ENCODE peak calls at places on chromosome 15, in eight cellular contexts. R is GM23248, G is mammary epithelial cell, K is GM12878, E is neural progenitor cell, X is astrocyte, N is fibroblast of lung, O is endothelial cell of umbilical vein. M is an unnamed sample.

GRCh38 chr15:68186671-68187397 is 18.3 kb downstream of the CALML4 start:
- DNase-seq in O (no peak), K (no peak), G (no peak), E (no peak), X (peak; percentile 69), N (peak; percentile 78), R (peak; percentile 84), M (no peak)

GRCh38 chr15:70226337-70226980 is 128.7 kb upstream of the TLE3 start:
- DNase-seq in R (no peak), G (no peak), E (no peak), O (no peak), X (no peak), N (no peak), K (no peak), M (no peak)

GRCh38 chr15:45106002-45106790 is 7.8 kb downstream of the DUOX2 start:
- DNase-seq in K (no peak), G (no peak), E (no peak), N (no peak), X (no peak), R (no peak), O (no peak), M (no peak)

GRCh38 chr15:100383302-100384107 is 41.7 kb upstream of the ADAMTS17 start:
- DNase-seq in N (peak; percentile 20), X (peak; percentile 10), G (peak; percentile 23), O (no peak), K (no peak), E (peak; percentile 45), R (peak; percentile 10), M (no peak)

GRCh38 chr15:36090276-36090946 is 489.0 kb upstream of the CDIN1 start:
- DNase-seq in G (no peak), O (no peak), R (no peak), X (no peak), E (no peak), K (no peak), N (no peak), M (no peak)

GRCh38 chr15:52143862-52144261 is 31.3 kb upstream of the BCL2L10 start:
- DNase-seq in R (peak; percentile 97), O (no peak), N (peak; percentile 93), K (no peak), G (peak; percentile 35), E (no peak), X (peak; percentile 88), M (peak; percentile 73)

GRCh38 chr15:80070840-80071239 is 11.4 kb downstream of the ZFAND6 start:
- DNase-seq in G (no peak), R (peak; percentile 72), N (peak; percentile 25), O (no peak), X (peak; percentile 19), K (no peak), E (no peak), M (no peak)

GRCh38 chr15:70566989-70567388 is 196.4 kb downstream of the UACA start:
- DNase-seq in O (no peak), E (no peak), K (no peak), N (no peak), G (no peak), X (no peak), R (no peak), M (no peak)

GRCh38 chr15:84108725-84109124 is 126.8 kb upstream of the GOLGA6L4 start:
- DNase-seq in N (peak; percentile 20), R (peak; percentile 33), X (peak; percentile 8), K (no peak), E (no peak), G (no peak), O (no peak), M (no peak)

GRCh38 chr15:88605507-88606436 is 15.4 kb upstream of the AEN start:
- DNase-seq in O (peak; percentile 19), K (no peak), E (peak; percentile 93), R (peak; percentile 60), N (peak; percentile 37), X (no peak), G (peak; percentile 20), M (no peak)

GRCh38 chr15:77659350-77660321 is 26.9 kb upstream of the LINGO1 start:
- DNase-seq in G (peak; percentile 21), R (peak; percentile 75), O (peak; percentile 22), K (no peak), N (peak; percentile 31), X (peak; percentile 23), E (peak; percentile 75), M (peak; percentile 51)

GRCh38 chr15:29143293-29143692 is 126.3 kb downstream of the NSMCE3 start:
- DNase-seq in R (no peak), N (no peak), E (no peak), O (no peak), K (no peak), G (no peak), X (no peak), M (no peak)

GRCh38 chr15:96565266-96565665 is 234.8 kb downstream of the NR2F2 start:
- DNase-seq in E (no peak), O (no peak), G (peak; percentile 73), N (no peak), K (no peak), X (no peak), R (no peak), M (no peak)

GRCh38 chr15:29621626-29622025 is 200.6 kb downstream of the TJP1 start:
- DNase-seq in G (no peak), X (no peak), K (no peak), E (no peak), R (no peak), O (no peak), N (no peak), M (no peak)

GRCh38 chr15:39347453-39347852 is 233.4 kb upstream of the THBS1 start:
- DNase-seq in K (no peak), N (no peak), X (no peak), O (no peak), E (no peak), R (no peak), G (no peak), M (no peak)

GRCh38 chr15:87672309-87672897 is 584.1 kb downstream of the NTRK3 start:
- DNase-seq in G (peak; percentile 29), N (peak; percentile 39), O (peak; percentile 2), K (no peak), E (peak; percentile 59), R (peak; percentile 67), X (peak; percentile 22), M (no peak)

GRCh38 chr15:47887181-47887580 is 169.9 kb downstream of the SEMA6D start:
- DNase-seq in N (no peak), G (no peak), O (no peak), R (no peak), X (no peak), E (peak; percentile 33), K (no peak), M (no peak)

GRCh38 chr15:51203797-51204196 is 109.1 kb upstream of the TNFAIP8L3 start:
- DNase-seq in K (no peak), O (no peak), R (peak; percentile 96), N (peak; percentile 74), X (peak; percentile 66), G (peak; percentile 65), E (no peak), M (no peak)

GRCh38 chr15:91049378-91050127 is 27.2 kb upstream of the VPS33B start:
- DNase-seq in G (peak; percentile 58), O (peak; percentile 66), N (peak; percentile 60), R (peak; percentile 70), K (peak; percentile 12), E (peak; percentile 70), X (peak; percentile 45), M (no peak)

GRCh38 chr15:73388256-73388781 is 19.6 kb upstream of the HCN4 start:
- DNase-seq in R (peak; percentile 68), K (no peak), N (peak; percentile 89), E (no peak), X (peak; percentile 89), O (no peak), G (peak; percentile 58), M (no peak)

GRCh38 chr15:92808611-92809063 is 91.5 kb upstream of the CHD2 start:
- DNase-seq in E (no peak), R (peak; percentile 80), K (no peak), X (peak; percentile 72), G (peak; percentile 62), N (peak; percentile 80), O (no peak), M (no peak)

DNA sequence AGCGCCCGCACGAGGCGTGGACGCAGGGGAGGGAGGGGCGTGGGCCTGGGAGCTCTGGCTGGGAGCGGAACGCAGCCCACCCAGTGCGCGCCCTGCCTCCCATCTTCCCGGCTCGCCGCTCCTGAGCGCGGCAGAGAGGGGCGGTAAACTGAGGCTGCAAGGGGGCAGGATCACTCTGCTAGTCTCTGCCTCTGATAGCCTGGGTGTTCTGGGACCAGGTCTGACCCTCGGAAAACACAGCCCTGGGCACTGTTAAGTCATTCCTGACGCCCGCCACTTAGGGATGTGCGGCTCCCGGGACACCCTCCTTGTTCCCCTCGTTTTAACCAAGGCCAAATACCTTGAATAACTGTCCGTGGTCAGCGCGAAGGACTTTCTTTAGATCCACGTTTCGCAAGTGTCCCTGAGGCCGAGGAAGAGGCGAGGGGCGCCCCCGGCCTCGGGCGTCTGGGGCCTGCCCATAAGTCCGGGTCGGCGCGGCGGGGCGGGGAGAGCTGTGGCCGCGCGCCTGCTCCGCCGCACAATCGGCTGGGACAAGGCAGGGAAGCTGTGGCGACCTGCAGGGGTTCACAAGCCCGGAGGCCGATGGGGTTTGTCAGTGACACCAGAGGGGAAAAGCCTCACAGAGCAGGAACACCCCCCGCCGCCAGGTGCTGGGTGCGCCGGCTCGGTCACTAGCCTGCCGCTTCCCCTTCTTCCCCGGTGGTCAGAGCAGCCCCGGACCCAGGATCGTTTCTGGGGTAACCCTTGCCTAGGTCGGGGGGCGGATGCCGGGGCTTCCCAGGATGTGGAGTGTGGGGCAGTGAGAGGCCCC is 1.5 kb downstream of the ITPKA start:
- DNase-seq in R (no peak), O (no peak), N (no peak), K (no peak), E (peak; percentile 66), X (no peak), G (no peak), M (no peak)
- H3K9ac ChIP-seq in R (no peak overlapping the region), O (no peak overlapping the region), N (no peak overlapping the region), K (no peak overlapping the region), E (no peak overlapping the region), X (no peak overlapping the region), G (no peak overlapping the region), M (no peak overlapping the region)

GRCh38 chr15:60006203-60006782 is 2.2 kb downstream of the FOXB1 start:
- DNase-seq in X (no peak), N (peak; percentile 6), G (peak; percentile 36), E (peak; percentile 95), R (peak; percentile 48), O (peak; percentile 22), K (no peak), M (no peak)
- TF ChIP-seq EZH2 in X (peak; percentile 61), N (no peak), G (no peak), E (no peak), R (peak; percentile 77), O (no peak), K (no peak), M (no peak)

GRCh38 chr15:58934521-58934920 is 1.0 kb upstream of the SLTM start:
- DNase-seq in X (no peak), G (peak; percentile 23), K (no peak), N (no peak), O (no peak), R (peak; percentile 24), E (peak; percentile 41), M (no peak)
- H3K27ac ChIP-seq in X (peak overlapping the region; percentile 96), G (peak overlapping the region; percentile 76), K (peak overlapping the region; percentile 96), N (peak overlapping the region; percentile 97), O (peak overlapping the region; percentile 93), R (peak overlapping the region; percentile 95), E (peak overlapping the region; percentile 85), M (no peak overlapping the region)

GRCh38 chr15:55800216-55800615 is 57.3 kb upstream of the PRTG start:
- DNase-seq in E (no peak), X (no peak), K (no peak), N (no peak), R (no peak), O (no peak), G (no peak), M (no peak)
- H3K9ac ChIP-seq in E (no peak overlapping the region), X (no peak overlapping the region), K (no peak overlapping the region), N (no peak overlapping the region), R (no peak overlapping the region), O (no peak overlapping the region), G (no peak overlapping the region), M (no peak overlapping the region)